ENCODE peak calls at places on chromosomes 6 and 20, in four cellular contexts. B is WERI-Rb-1, Z is Right ventricle myocardium inferior, J is neuronal stem cell. L is an unnamed sample.

GRCh38 chr6:155354167-155354566 is 39.9 kb upstream of the TFB1M start:
- DNase-seq in J (no peak), Z (no peak), B (no peak), L (no peak)

GRCh38 chr6:155520078-155520477 is 64.4 kb upstream of the NOX3 start:
- DNase-seq in Z (no peak), B (peak), J (no peak), L (no peak)

GRCh38 chr6:109441069-109441816 is 719 bp downstream of the SMPD2 start:
- DNase-seq in J (peak), B (peak), Z (peak), L (peak)

GRCh38 chr6:30752164-30752927 is 8.0 kb upstream of the IER3 start:
- DNase-seq in J (no peak), Z (peak), B (no peak), L (peak)

GRCh38 chr20:43916875-43917371 is 2.3 kb downstream of the TOX2 start:
- DNase-seq in Z (no peak), B (no peak), J (no peak), L (no peak)

GRCh38 chr6:144343736-144344428 is 58.7 kb downstream of the UTRN start:
- DNase-seq in B (no peak), J (no peak), Z (no peak), L (no peak)

GRCh38 chr6:122322824-122323223 is 76.6 kb upstream of the HSF2 start:
- DNase-seq in J (no peak), B (no peak), Z (no peak), L (no peak)

GRCh38 chr20:20719411-20719810 is 7.0 kb upstream of the RALGAPA2 start:
- DNase-seq in B (no peak), J (no peak), Z (no peak), L (no peak)

GRCh38 chr20:46311719-46312074 is 3.4 kb upstream of the CDH22 start:
- DNase-seq in Z (no peak), J (no peak), B (no peak), L (no peak)

GRCh38 chr6:11367638-11368199 is 135.3 kb upstream of the NEDD9 start:
- DNase-seq in B (no peak), J (no peak), Z (no peak), L (no peak)

GRCh38 chr20:43416591-43417228 is 41.0 kb upstream of the SRSF6 start:
- DNase-seq in B (no peak), Z (no peak), J (no peak), L (no peak)

GRCh38 chr6:53544050-53544499 is 826 bp downstream of the GCLC start:
- DNase-seq in J (peak), Z (no peak), B (no peak), L (no peak)

GRCh38 chr6:157335829-157336228 is 12.5 kb upstream of the TMEM242 start:
- DNase-seq in Z (no peak), B (peak), J (no peak), L (no peak)

GRCh38 chr20:3371757-3372156 is 35.7 kb downstream of the DNAAF9 start:
- DNase-seq in Z (no peak), B (no peak), J (no peak), L (no peak)

GRCh38 chr6:121616411-121616810 is 181.0 kb downstream of the GJA1 start:
- DNase-seq in Z (no peak), J (no peak), B (no peak), L (no peak)

GRCh38 chr6:146968041-146968760 is 236.0 kb upstream of the STXBP5 start:
- DNase-seq in B (no peak), Z (no peak), J (no peak), L (no peak)

GRCh38 chr6:37083243-37084138 is 78.0 kb downstream of the FGD2 start:
- DNase-seq in B (no peak), Z (peak), J (no peak), L (no peak)

GRCh38 chr6:143596857-143597256 is 80.9 kb upstream of the PHACTR2 start:
- DNase-seq in J (no peak), Z (peak), B (no peak), L (peak)

GRCh38 chr6:73123632-73124329 is 101.5 kb downstream of the KHDC1L start:
- DNase-seq in B (no peak), J (no peak), Z (no peak), L (no peak)